ENCODE peak calls at places on chromosome X, in five cellular contexts. One of them, this sample, is unnamed. For H3K36me3, the result is how much of the 10 kb centered on the place peaks cover.

GRCh38 chrX:109600114-109600710 is 24.8 kb downstream of the KCNE5 start:
- DNase-seq in CD8-positive, alpha-beta T cell: no peak
- DNase-seq in kidney: no peak
- DNase-seq in mesenchymal stem cell: peak
- DNase-seq in fibroblast of lung: peak
- DNase-seq in this sample: no peak

GRCh38 chrX:53223068-53223693 is 1.8 kb downstream of the KDM5C start:
- DNase-seq in CD8-positive, alpha-beta T cell: no peak
- DNase-seq in kidney: no peak
- DNase-seq in mesenchymal stem cell: no peak
- DNase-seq in fibroblast of lung: peak
- DNase-seq in this sample: peak

GRCh38 chrX:23634181-23634580 is 33.1 kb upstream of the PRDX4 start:
- DNase-seq in CD8-positive, alpha-beta T cell: no peak
- DNase-seq in kidney: no peak
- DNase-seq in mesenchymal stem cell: peak
- DNase-seq in fibroblast of lung: peak
- DNase-seq in this sample: peak

GRCh38 chrX:55326985-55327384 is 62.3 kb upstream of the PAGE3 start:
- DNase-seq in CD8-positive, alpha-beta T cell: no peak
- DNase-seq in kidney: no peak
- DNase-seq in mesenchymal stem cell: no peak
- DNase-seq in fibroblast of lung: no peak
- DNase-seq in this sample: no peak

GRCh38 chrX:139881572-139881971 is 51.3 kb downstream of the ATP11C start:
- DNase-seq in CD8-positive, alpha-beta T cell: no peak
- DNase-seq in kidney: no peak
- DNase-seq in mesenchymal stem cell: peak
- DNase-seq in fibroblast of lung: peak
- DNase-seq in this sample: peak

GRCh38 chrX:38717871-38718270 is 83.4 kb upstream of the MID1IP1 start:
- DNase-seq in CD8-positive, alpha-beta T cell: no peak
- DNase-seq in kidney: no peak
- DNase-seq in mesenchymal stem cell: peak
- DNase-seq in fibroblast of lung: peak
- DNase-seq in this sample: peak

GRCh38 chrX:42085836-42086235 is 162.5 kb upstream of the CASK start:
- DNase-seq in CD8-positive, alpha-beta T cell: no peak
- DNase-seq in kidney: no peak
- DNase-seq in mesenchymal stem cell: no peak
- DNase-seq in fibroblast of lung: no peak
- DNase-seq in this sample: no peak

GRCh38 chrX:69616520-69617203 is 749 bp downstream of the EDA start:
- DNase-seq in CD8-positive, alpha-beta T cell: peak
- DNase-seq in kidney: peak
- DNase-seq in mesenchymal stem cell: no peak
- DNase-seq in fibroblast of lung: no peak
- DNase-seq in this sample: peak

GRCh38 chrX:18649498-18649951 is 22.4 kb downstream of the RS1 start:
- DNase-seq in CD8-positive, alpha-beta T cell: no peak
- DNase-seq in kidney: no peak
- DNase-seq in mesenchymal stem cell: no peak
- DNase-seq in fibroblast of lung: no peak
- DNase-seq in this sample: no peak

GRCh38 chrX:68383540-68383939 is 49.8 kb downstream of the OPHN1 start:
- DNase-seq in CD8-positive, alpha-beta T cell: no peak
- DNase-seq in kidney: no peak
- DNase-seq in mesenchymal stem cell: no peak
- DNase-seq in fibroblast of lung: no peak
- DNase-seq in this sample: no peak

GRCh38 chrX:68387786-68388185 is 45.5 kb downstream of the OPHN1 start:
- DNase-seq in CD8-positive, alpha-beta T cell: no peak
- DNase-seq in kidney: no peak
- DNase-seq in mesenchymal stem cell: no peak
- DNase-seq in fibroblast of lung: no peak
- DNase-seq in this sample: no peak
- H3K27ac ChIP-seq in CD8-positive, alpha-beta T cell: no peak
- H3K27ac ChIP-seq in kidney: no peak
- H3K27ac ChIP-seq in mesenchymal stem cell: no peak
- H3K27ac ChIP-seq in fibroblast of lung: no peak
- H3K27ac ChIP-seq in this sample: no peak

DNA sequence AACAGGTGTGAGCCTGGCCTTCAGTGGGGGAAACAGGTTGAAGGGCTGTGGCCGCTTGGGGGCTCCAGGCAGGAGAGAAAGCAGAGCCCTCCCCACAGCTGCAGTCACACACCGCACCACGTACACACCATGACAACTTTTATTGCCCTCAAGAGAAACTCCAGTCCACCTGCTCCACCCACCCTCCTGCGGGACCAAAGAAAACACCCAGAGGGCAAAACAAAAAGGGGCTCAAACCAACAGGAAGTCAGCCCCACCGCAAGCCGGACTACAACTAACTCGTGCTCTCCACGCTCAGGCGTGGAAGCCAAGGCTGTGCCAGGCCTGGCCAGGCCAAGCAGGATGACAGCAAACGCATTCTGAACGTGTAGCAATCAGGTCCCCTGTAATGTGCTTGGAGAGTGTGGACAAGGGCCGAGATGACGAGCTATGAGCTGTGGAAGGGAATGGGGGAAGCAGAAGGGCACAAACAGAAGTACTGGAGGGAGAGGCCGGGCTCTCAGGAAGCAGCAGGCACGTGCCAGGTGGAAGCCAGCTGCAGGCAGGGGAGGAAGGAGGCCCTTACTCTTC is 12.7 kb downstream of the SLC6A8 start:
- DNase-seq in CD8-positive, alpha-beta T cell: no peak
- DNase-seq in kidney: peak
- DNase-seq in mesenchymal stem cell: no peak
- DNase-seq in fibroblast of lung: no peak
- DNase-seq in this sample: no peak
- H3K36me3 ChIP-seq in CD8-positive, alpha-beta T cell: under half
- H3K36me3 ChIP-seq in kidney: under half
- H3K36me3 ChIP-seq in mesenchymal stem cell: under half
- H3K36me3 ChIP-seq in fibroblast of lung: under half
- H3K36me3 ChIP-seq in this sample: under half

GRCh38 chrX:22136711-22137110 is 104.6 kb downstream of the PHEX start:
- DNase-seq in CD8-positive, alpha-beta T cell: no peak
- DNase-seq in kidney: no peak
- DNase-seq in mesenchymal stem cell: peak
- DNase-seq in fibroblast of lung: peak
- DNase-seq in this sample: no peak

GRCh38 chrX:22135171-22135711 is 103.1 kb downstream of the PHEX start:
- DNase-seq in CD8-positive, alpha-beta T cell: no peak
- DNase-seq in kidney: no peak
- DNase-seq in mesenchymal stem cell: peak
- DNase-seq in fibroblast of lung: peak
- DNase-seq in this sample: no peak

GRCh38 chrX:22141061-22141460 is 108.9 kb downstream of the PHEX start:
- DNase-seq in CD8-positive, alpha-beta T cell: no peak
- DNase-seq in kidney: no peak
- DNase-seq in mesenchymal stem cell: no peak
- DNase-seq in fibroblast of lung: no peak
- DNase-seq in this sample: no peak

GRCh38 chrX:22134681-22135080 is 102.6 kb downstream of the PHEX start:
- DNase-seq in CD8-positive, alpha-beta T cell: no peak
- DNase-seq in kidney: no peak
- DNase-seq in mesenchymal stem cell: peak
- DNase-seq in fibroblast of lung: peak
- DNase-seq in this sample: no peak

GRCh38 chrX:22135994-22136684 is 104.0 kb downstream of the PHEX start:
- DNase-seq in CD8-positive, alpha-beta T cell: peak
- DNase-seq in kidney: no peak
- DNase-seq in mesenchymal stem cell: peak
- DNase-seq in fibroblast of lung: peak
- DNase-seq in this sample: peak
- H3K27ac ChIP-seq in CD8-positive, alpha-beta T cell: no peak
- H3K27ac ChIP-seq in kidney: no peak
- H3K27ac ChIP-seq in mesenchymal stem cell: peak
- H3K27ac ChIP-seq in fibroblast of lung: peak
- H3K27ac ChIP-seq in this sample: no peak

DNA sequence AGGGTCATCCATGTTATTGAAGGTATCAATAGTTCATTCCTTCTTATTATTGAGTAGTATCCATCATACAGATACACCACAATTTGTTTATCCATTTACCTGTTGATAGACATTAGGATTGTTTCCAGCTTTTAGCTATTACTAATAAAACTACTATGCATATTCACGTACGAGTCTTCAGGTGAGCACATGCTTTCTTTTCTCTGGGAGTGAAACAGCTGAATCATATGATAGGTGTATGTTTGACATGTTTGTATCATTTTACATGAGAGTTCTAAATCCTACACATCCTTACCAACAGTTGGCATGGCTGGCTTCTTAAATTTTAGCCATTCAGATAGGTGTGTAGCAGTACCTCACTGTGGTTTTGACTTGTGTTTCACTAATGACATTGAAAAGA is 556.6 kb upstream of the DIPK2B start:
- DNase-seq in CD8-positive, alpha-beta T cell: no peak
- DNase-seq in kidney: no peak
- DNase-seq in mesenchymal stem cell: no peak
- DNase-seq in fibroblast of lung: no peak
- DNase-seq in this sample: no peak
- H3K36me3 ChIP-seq in CD8-positive, alpha-beta T cell: under half
- H3K36me3 ChIP-seq in kidney: under half
- H3K36me3 ChIP-seq in mesenchymal stem cell: half or more
- H3K36me3 ChIP-seq in fibroblast of lung: under half
- H3K36me3 ChIP-seq in this sample: under half